ENCODE peak calls at places on chromosomes 11 and 22, in ten cellular contexts. One of them, this sample, is unnamed.

GRCh38 chr22:29737251-29738117 is 17.7 kb downstream of the CABP7 start:
- DNase-seq in activated T-cell treated with anti-CD3 and anti-CD28 coated beads, Interleukin-2, amount 50 U/mL, for 72 hours: no peak
- DNase-seq in tibial artery: no peak
- DNase-seq in fibroblast of lung: peak; percentile 21
- DNase-seq in endothelial cell of umbilical vein: no peak
- DNase-seq in stomach: no peak
- DNase-seq in brain microvascular endothelial cell: no peak
- DNase-seq in SK-N-SH: no peak
- DNase-seq in GM04503: no peak
- DNase-seq in amniotic stem cell: no peak
- DNase-seq in this sample: peak; percentile 15

GRCh38 chr22:30348837-30349236 is 7.9 kb downstream of the SF3A1 start:
- DNase-seq in activated T-cell treated with anti-CD3 and anti-CD28 coated beads, Interleukin-2, amount 50 U/mL, for 72 hours: no peak
- DNase-seq in tibial artery: no peak
- DNase-seq in fibroblast of lung: peak; percentile 42
- DNase-seq in endothelial cell of umbilical vein: no peak
- DNase-seq in stomach: no peak
- DNase-seq in brain microvascular endothelial cell: no peak
- DNase-seq in SK-N-SH: no peak
- DNase-seq in GM04503: peak; percentile 50
- DNase-seq in amniotic stem cell: no peak
- DNase-seq in this sample: peak; percentile 78

GRCh38 chr22:50247748-50248147 is 2.9 kb upstream of the TUBGCP6 start:
- DNase-seq in activated T-cell treated with anti-CD3 and anti-CD28 coated beads, Interleukin-2, amount 50 U/mL, for 72 hours: no peak
- DNase-seq in tibial artery: no peak
- DNase-seq in fibroblast of lung: peak; percentile 45
- DNase-seq in endothelial cell of umbilical vein: peak; percentile 45
- DNase-seq in stomach: peak; percentile 78
- DNase-seq in brain microvascular endothelial cell: peak; percentile 75
- DNase-seq in SK-N-SH: peak; percentile 81
- DNase-seq in GM04503: no peak
- DNase-seq in amniotic stem cell: no peak
- DNase-seq in this sample: peak; percentile 51

GRCh38 chr11:15179167-15179566 is 64.4 kb downstream of the INSC start:
- DNase-seq in activated T-cell treated with anti-CD3 and anti-CD28 coated beads, Interleukin-2, amount 50 U/mL, for 72 hours: no peak
- DNase-seq in tibial artery: no peak
- DNase-seq in fibroblast of lung: peak; percentile 39
- DNase-seq in endothelial cell of umbilical vein: no peak
- DNase-seq in stomach: no peak
- DNase-seq in brain microvascular endothelial cell: no peak
- DNase-seq in SK-N-SH: no peak
- DNase-seq in GM04503: peak; percentile 75
- DNase-seq in amniotic stem cell: no peak
- DNase-seq in this sample: peak; percentile 88

GRCh38 chr11:10405858-10406592 is 49.0 kb upstream of the AMPD3 start:
- DNase-seq in activated T-cell treated with anti-CD3 and anti-CD28 coated beads, Interleukin-2, amount 50 U/mL, for 72 hours: peak; percentile 52
- DNase-seq in tibial artery: peak; percentile 79
- DNase-seq in fibroblast of lung: peak; percentile 91
- DNase-seq in endothelial cell of umbilical vein: peak; percentile 89
- DNase-seq in stomach: peak; percentile 48
- DNase-seq in brain microvascular endothelial cell: peak; percentile 89
- DNase-seq in SK-N-SH: peak; percentile 77
- DNase-seq in GM04503: no peak
- DNase-seq in amniotic stem cell: peak; percentile 92
- DNase-seq in this sample: peak; percentile 76

GRCh38 chr22:28710112-28710888 is 30.7 kb upstream of the TTC28 start:
- DNase-seq in activated T-cell treated with anti-CD3 and anti-CD28 coated beads, Interleukin-2, amount 50 U/mL, for 72 hours: no peak
- DNase-seq in tibial artery: no peak
- DNase-seq in fibroblast of lung: peak; percentile 93
- DNase-seq in endothelial cell of umbilical vein: peak; percentile 82
- DNase-seq in stomach: no peak
- DNase-seq in brain microvascular endothelial cell: peak; percentile 73
- DNase-seq in SK-N-SH: peak; percentile 42
- DNase-seq in GM04503: peak; percentile 50
- DNase-seq in amniotic stem cell: peak; percentile 53
- DNase-seq in this sample: peak; percentile 86

GRCh38 chr11:44310456-44311272 is 725 bp upstream of the ALX4 start:
- DNase-seq in activated T-cell treated with anti-CD3 and anti-CD28 coated beads, Interleukin-2, amount 50 U/mL, for 72 hours: no peak
- DNase-seq in tibial artery: no peak
- DNase-seq in fibroblast of lung: no peak
- DNase-seq in endothelial cell of umbilical vein: no peak
- DNase-seq in stomach: no peak
- DNase-seq in brain microvascular endothelial cell: no peak
- DNase-seq in SK-N-SH: peak; percentile 55
- DNase-seq in GM04503: no peak
- DNase-seq in amniotic stem cell: no peak
- DNase-seq in this sample: no peak

GRCh38 chr22:19942886-19943664 is 1.5 kb upstream of the TXNRD2 start:
- DNase-seq in activated T-cell treated with anti-CD3 and anti-CD28 coated beads, Interleukin-2, amount 50 U/mL, for 72 hours: no peak
- DNase-seq in tibial artery: peak; percentile 75
- DNase-seq in fibroblast of lung: peak; percentile 93
- DNase-seq in endothelial cell of umbilical vein: peak; percentile 72
- DNase-seq in stomach: no peak
- DNase-seq in brain microvascular endothelial cell: peak; percentile 87
- DNase-seq in SK-N-SH: no peak
- DNase-seq in GM04503: peak; percentile 84
- DNase-seq in amniotic stem cell: peak; percentile 74
- DNase-seq in this sample: peak; percentile 87